ENCODE peak calls at places on chromosomes 7 and 10, in five cellular contexts. W is CD8-positive, alpha-beta T cell; N is hepatocyte; A is PC-3; L is tibial nerve. R is an unnamed sample.
A peak's percentile ranks its signal among the peaks of the same experiment; 100 is the strongest.

GRCh38 chr7:131143869-131144268 is 183.8 kb upstream of the MKLN1 start:
- DNase-seq in W (no peak), L (no peak), N (no peak), A (no peak), R (no peak)

GRCh38 chr10:26555719-26556368 is 117.7 kb downstream of the APBB1IP start:
- DNase-seq in W (no peak), L (peak; percentile 93), N (peak; percentile 75), A (peak; percentile 26), R (no peak)

GRCh38 chr7:47557986-47558670 is 23.8 kb downstream of the TNS3 start:
- DNase-seq in A (no peak), L (no peak), N (peak; percentile 60), W (no peak), R (no peak)

GRCh38 chr7:80181411-80181810 is 46.8 kb downstream of the GNAI1 start:
- DNase-seq in W (no peak), L (no peak), N (no peak), A (no peak), R (no peak)

GRCh38 chr7:2403718-2404648 is 572 bp downstream of the CHST12 start:
- DNase-seq in A (peak; percentile 25), N (peak; percentile 70), W (peak; percentile 62), L (no peak), R (peak; percentile 37)

GRCh38 chr10:1600861-1601260 is 136.5 kb downstream of the ADARB2 start:
- DNase-seq in N (no peak), A (no peak), W (no peak), L (no peak), R (peak; percentile 26)

GRCh38 chr10:19815478-19816419 is 483 bp upstream of the PLXDC2 start:
- DNase-seq in N (peak; percentile 76), A (no peak), W (no peak), L (peak; percentile 61), R (no peak)

GRCh38 chr7:91789086-91789485 is 91.4 kb downstream of the MTERF1 start:
- DNase-seq in L (no peak), W (no peak), A (no peak), N (no peak), R (no peak)

GRCh38 chr7:148607151-148607661 is 16.6 kb downstream of the C7orf33 start:
- DNase-seq in N (no peak), W (no peak), A (no peak), L (no peak), R (no peak)

GRCh38 chr10:113945075-113945686 is 90.7 kb downstream of the NHLRC2 start:
- DNase-seq in N (peak; percentile 50), A (peak; percentile 70), L (no peak), W (no peak), R (no peak)

GRCh38 chr10:7421519-7421918 is 10.7 kb upstream of the SFMBT2 start:
- DNase-seq in N (no peak), A (peak; percentile 68), W (no peak), L (no peak), R (no peak)

GRCh38 chr10:11195017-11195586 is 177.4 kb downstream of the CELF2 start:
- DNase-seq in W (no peak), A (no peak), L (no peak), N (no peak), R (no peak)

GRCh38 chr7:23294549-23295400 is 4.4 kb upstream of the MALSU1 start:
- DNase-seq in A (no peak), L (no peak), W (no peak), N (no peak), R (no peak)

GRCh38 chr10:5498791-5499492 is 428 bp downstream of the CALML5 start:
- DNase-seq in A (no peak), N (no peak), L (no peak), W (no peak), R (no peak)

GRCh38 chr10:16242859-16243613 is 193.8 kb upstream of the PTER start:
- DNase-seq in L (no peak), W (no peak), A (no peak), N (no peak), R (no peak)

GRCh38 chr10:114635101-114635500 is 23.0 kb downstream of the ABLIM1 start:
- DNase-seq in W (no peak), N (no peak), L (no peak), A (peak; percentile 40), R (no peak)

GRCh38 chr10:113566888-113567287 is 14.0 kb downstream of the HABP2 start:
- DNase-seq in L (no peak), A (no peak), W (no peak), N (no peak), R (no peak)

GRCh38 chr10:131947631-131948347 is 33.9 kb downstream of the BNIP3 start:
- DNase-seq in A (peak; percentile 80), L (no peak), N (no peak), W (no peak), R (no peak)

GRCh38 chr10:35127289-35127891 is 744 bp downstream of the CREM start:
- DNase-seq in L (peak; percentile 59), N (peak; percentile 84), W (peak; percentile 76), A (peak; percentile 82), R (peak; percentile 54)

GRCh38 chr10:126215767-126216166 is 172.5 kb downstream of the ADAM12 start:
- DNase-seq in W (no peak), L (no peak), N (no peak), A (no peak), R (no peak)

GRCh38 chr10:24683554-24683953 is 40.1 kb downstream of the ARHGAP21 start:
- DNase-seq in N (no peak), L (no peak), A (no peak), W (no peak), R (no peak)

GRCh38 chr7:8511810-8512209 is 78.4 kb downstream of the NXPH1 start:
- DNase-seq in L (no peak), A (no peak), W (no peak), N (no peak), R (no peak)

GRCh38 chr7:6614941-6615737 is at the start of gene ZNF853:
- DNase-seq in L (no peak), W (peak; percentile 60), N (peak; percentile 46), A (no peak), R (no peak)

GRCh38 chr10:124150189-124150806 is 56.9 kb upstream of the CHST15 start:
- DNase-seq in N (no peak), W (no peak), A (no peak), L (no peak), R (peak; percentile 37)

GRCh38 chr7:152989889-152990380 is 230.4 kb downstream of the ACTR3B start:
- DNase-seq in A (no peak), L (no peak), W (no peak), N (peak; percentile 27), R (no peak)

GRCh38 chr7:141071260-141071854 is 2.5 kb upstream of the TMEM178B start:
- DNase-seq in N (peak; percentile 32), L (no peak), A (peak; percentile 23), W (no peak), R (peak; percentile 16)

GRCh38 chr7:112459645-112460044 is 9.4 kb downstream of the IFRD1 start:
- DNase-seq in L (no peak), N (no peak), A (no peak), W (no peak), R (no peak)

GRCh38 chr10:122112021-122112616 is 123.2 kb downstream of the TACC2 start:
- DNase-seq in L (peak; percentile 16), W (no peak), N (peak; percentile 41), A (peak; percentile 70), R (no peak)

GRCh38 chr7:107708956-107709355 is 35.0 kb upstream of the CBLL1 start:
- DNase-seq in L (no peak), N (no peak), A (peak; percentile 22), W (no peak), R (no peak)

GRCh38 chr7:91291902-91292301 is 27.7 kb downstream of the FZD1 start:
- DNase-seq in N (no peak), L (no peak), W (no peak), A (no peak), R (no peak)

GRCh38 chr10:124736491-124737136 is 7.6 kb downstream of the FAM53B start:
- DNase-seq in W (peak; percentile 49), L (peak; percentile 64), N (peak; percentile 76), A (peak; percentile 5), R (no peak)

DNA sequence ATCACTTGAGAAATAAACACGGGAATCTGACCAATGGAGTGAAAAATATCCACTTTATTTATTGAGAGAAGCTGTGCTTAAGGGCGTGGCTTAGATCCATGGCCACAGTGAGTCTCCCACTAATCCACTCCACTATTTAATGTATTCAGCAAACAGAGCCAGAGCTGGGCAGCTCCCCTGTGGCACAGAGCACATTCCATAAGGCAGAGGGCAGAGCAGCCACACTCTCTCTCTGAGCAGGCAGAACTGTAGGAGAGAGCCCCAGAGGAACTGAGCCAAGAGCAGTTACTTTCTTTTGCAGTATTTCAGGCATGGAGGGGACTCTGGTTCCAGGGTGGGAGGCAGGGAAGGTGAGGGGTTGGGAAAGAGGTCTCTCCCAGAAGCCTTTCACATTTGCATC is 106.0 kb downstream of the GALNT17 start:
- DNase-seq in L (no peak), N (peak; percentile 48), A (no peak), W (no peak), R (no peak)
- TF ChIP-seq CTCF in L (no peak), N (peak; percentile 38), A (no peak), W (no peak), R (no peak)

GRCh38 chr7:105690286-105690915 is 109.1 kb upstream of the EFCAB10 start:
- DNase-seq in A (peak; percentile 22), W (no peak), L (no peak), N (no peak), R (no peak)
- H3K4me3 ChIP-seq in A (peak overlapping the region; percentile 67), W (peak overlapping the region; percentile 72), L (peak overlapping the region; percentile 48), N (no peak overlapping the region), R (no peak overlapping the region)

GRCh38 chr7:100008525-100008924 is 6.9 kb upstream of the ZKSCAN1 start:
- DNase-seq in A (peak; percentile 22), N (peak; percentile 53), L (no peak), W (no peak), R (no peak)
- TF ChIP-seq CTCF in A (no peak), N (no peak), L (no peak), W (no peak), R (no peak)

GRCh38 chr7:83842894-83843293 is 194.0 kb upstream of the SEMA3E start:
- DNase-seq in W (no peak), L (no peak), A (no peak), N (no peak), R (no peak)

GRCh38 chr7:83836028-83836427 is 187.1 kb upstream of the SEMA3E start:
- DNase-seq in W (no peak), A (no peak), L (no peak), N (no peak), R (no peak)

GRCh38 chr7:83835424-83835823 is 186.5 kb upstream of the SEMA3E start:
- DNase-seq in L (no peak), N (no peak), A (no peak), W (no peak), R (no peak)

GRCh38 chr7:83832009-83832408 is 183.1 kb upstream of the SEMA3E start:
- DNase-seq in W (no peak), L (no peak), N (no peak), A (no peak), R (no peak)

GRCh38 chr7:83837683-83838082 is 188.7 kb upstream of the SEMA3E start:
- DNase-seq in A (no peak), L (no peak), W (no peak), N (no peak), R (no peak)
- H3K4me3 ChIP-seq in A (no peak overlapping the region), L (no peak overlapping the region), W (no peak overlapping the region), N (no peak overlapping the region), R (no peak overlapping the region)

GRCh38 chr10:70770001-70770400 is 15.2 kb downstream of the TBATA start:
- DNase-seq in N (no peak), A (no peak), L (no peak), W (no peak), R (no peak)
- TF ChIP-seq CTCF in N (no peak), A (no peak), L (no peak), W (no peak), R (no peak)